ENCODE peak calls at places on chromosomes 1 and 21, in four cellular contexts. R is mesenchymal stem cell, K is neuronal stem cell, Q is trophoblast cell. O is an unnamed sample.

GRCh38 chr1:236016083-236016482 is 48.8 kb downstream of the NID1 start:
- DNase-seq in R (no peak), K (no peak), Q (no peak), O (no peak)

GRCh38 chr1:7783178-7783711 is 846 bp upstream of the PER3 start:
- DNase-seq in R (peak), K (no peak), Q (peak), O (peak)

GRCh38 chr1:27569506-27570382 is 34.2 kb downstream of the AHDC1 start:
- DNase-seq in R (no peak), K (peak), Q (peak), O (peak)

GRCh38 chr21:27564684-27565280 is 597.9 kb upstream of the ADAMTS5 start:
- DNase-seq in R (peak), K (peak), Q (peak), O (peak)

GRCh38 chr21:34536311-34536710 is 24.3 kb upstream of the KCNE1 start:
- DNase-seq in R (peak), K (no peak), Q (peak), O (no peak)

GRCh38 chr1:10685851-10686403 is 110.5 kb downstream of the CASZ1 start:
- DNase-seq in R (peak), K (no peak), Q (no peak), O (no peak)

GRCh38 chr1:60222492-60223369 is 149.2 kb upstream of the C1orf87 start:
- DNase-seq in R (no peak), K (no peak), Q (no peak), O (no peak)

GRCh38 chr1:203557390-203557789 is 63.4 kb downstream of the OPTC start:
- DNase-seq in R (peak), K (no peak), Q (peak), O (no peak)

GRCh38 chr1:96651517-96651916 is 70.1 kb upstream of the PTBP2 start:
- DNase-seq in R (no peak), K (no peak), Q (no peak), O (peak)

GRCh38 chr1:31429583-31429982 is 16.6 kb downstream of the SERINC2 start:
- DNase-seq in R (no peak), K (no peak), Q (no peak), O (no peak)

GRCh38 chr21:34204021-34204420 is 130.6 kb downstream of the MRPS6 start:
- DNase-seq in R (no peak), K (no peak), Q (no peak), O (no peak)

GRCh38 chr1:210294991-210295773 is 33.5 kb upstream of the HHAT start:
- DNase-seq in R (peak), K (no peak), Q (peak), O (peak)

GRCh38 chr1:114340906-114341698 is 169.9 kb downstream of the TRIM33 start:
- DNase-seq in R (no peak), K (no peak), Q (no peak), O (no peak)

GRCh38 chr1:232033285-232033684 is 406.7 kb downstream of the DISC1 start:
- DNase-seq in R (peak), K (no peak), Q (no peak), O (no peak)

GRCh38 chr1:112618114-112618720 is 724 bp downstream of the ST7L start:
- DNase-seq in R (peak), K (no peak), Q (no peak), O (no peak)

GRCh38 chr1:195495720-195496635 is 1112.3 kb downstream of the KCNT2 start:
- DNase-seq in R (no peak), K (no peak), Q (no peak), O (peak)

GRCh38 chr1:8423702-8424538 is 106.0 kb downstream of the SLC45A1 start:
- DNase-seq in R (peak), K (peak), Q (peak), O (peak)

GRCh38 chr1:178127482-178127881 is 33.6 kb downstream of the RASAL2 start:
- DNase-seq in R (no peak), K (no peak), Q (no peak), O (no peak)

GRCh38 chr1:77467741-77468140 is 185.9 kb downstream of the AK5 start:
- DNase-seq in R (peak), K (no peak), Q (no peak), O (no peak)

GRCh38 chr1:220330265-220330664 is 58.0 kb upstream of the RAB3GAP2 start:
- DNase-seq in R (peak), K (no peak), Q (peak), O (no peak)

GRCh38 chr1:43933386-43934278 is at the start of gene ARTN:
- DNase-seq in R (peak), K (peak), Q (peak), O (peak)
- H2BK12ac ChIP-seq in R (peak), K (peak), Q (peak), O (no peak)

GRCh38 chr21:41678944-41679343 is 87.9 kb downstream of the RIPK4 start:
- DNase-seq in R (peak), K (peak), Q (peak), O (peak)

GRCh38 chr21:41676198-41676597 is 90.7 kb downstream of the RIPK4 start:
- DNase-seq in R (no peak), K (no peak), Q (no peak), O (no peak)

GRCh38 chr21:41675574-41675973 is 91.3 kb downstream of the RIPK4 start:
- DNase-seq in R (no peak), K (no peak), Q (no peak), O (no peak)

GRCh38 chr21:41678016-41678935 is 88.6 kb downstream of the RIPK4 start:
- DNase-seq in R (peak), K (no peak), Q (peak), O (no peak)

DNA sequence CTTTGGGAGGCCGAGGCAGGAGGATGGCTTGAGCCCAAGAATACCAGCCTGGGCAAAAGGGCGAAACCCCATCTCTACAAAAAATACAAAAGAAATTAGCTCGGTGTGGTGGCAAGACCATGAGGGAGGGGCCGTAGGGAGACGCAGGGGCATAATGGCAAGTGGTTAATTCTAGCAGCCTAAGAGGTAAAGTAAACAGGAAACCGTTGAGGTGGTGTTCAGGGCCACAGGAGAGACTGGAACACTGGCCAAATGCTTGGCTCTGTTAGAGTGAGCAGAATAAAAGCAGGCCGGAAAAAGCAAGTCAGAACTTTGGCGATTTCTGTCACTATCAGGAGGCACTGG is 89.2 kb downstream of the RIPK4 start:
- DNase-seq in R (no peak), K (no peak), Q (no peak), O (no peak)
- H2BK12ac ChIP-seq in R (no peak), K (no peak), Q (no peak), O (no peak)

DNA sequence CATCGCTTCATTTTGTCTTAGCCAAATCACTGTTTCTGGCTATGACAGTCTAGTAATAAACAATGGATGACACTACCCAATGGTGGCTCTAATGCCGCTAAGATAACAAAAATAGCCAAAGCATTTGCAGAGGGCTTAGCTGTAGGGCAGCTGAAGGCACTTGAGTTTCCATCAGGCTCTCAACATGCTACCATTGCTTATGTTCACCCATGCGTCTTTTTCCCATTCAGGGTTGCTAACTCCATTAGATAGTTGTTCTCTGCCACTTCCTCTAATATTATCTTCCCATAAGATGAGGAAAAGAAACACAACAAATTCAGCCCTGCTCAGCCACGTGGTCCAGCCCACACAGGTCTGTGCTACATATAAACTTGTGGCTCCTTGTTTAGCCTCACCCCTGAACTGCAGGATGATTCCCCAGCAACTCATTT is 159.6 kb downstream of the TOMM20 start:
- DNase-seq in R (no peak), K (no peak), Q (peak), O (no peak)
- H2BK12ac ChIP-seq in R (peak), K (no peak), Q (peak), O (no peak)

GRCh38 chr1:158101455-158101854 is 79.2 kb upstream of the CD1D start:
- DNase-seq in R (no peak), K (no peak), Q (no peak), O (no peak)
- H2BK12ac ChIP-seq in R (no peak), K (no peak), Q (no peak), O (no peak)